ENCODE peak calls at places on chromosomes 4 and X, in five cellular contexts. One of them, this sample, is unnamed.

GRCh38 chr4:5660185-5660584 is 48.2 kb downstream of the EVC2 start:
- DNase-seq in adrenal gland: no peak
- DNase-seq in BJ: no peak
- DNase-seq in CD8-positive, alpha-beta T cell: no peak
- DNase-seq in uterus: no peak
- DNase-seq in this sample: no peak

GRCh38 chr4:109078724-109079123 is 223.7 kb downstream of the COL25A1 start:
- DNase-seq in BJ: peak
- DNase-seq in adrenal gland: no peak
- DNase-seq in CD8-positive, alpha-beta T cell: no peak
- DNase-seq in uterus: no peak
- DNase-seq in this sample: no peak

GRCh38 chr4:16752150-16752549 is 146.3 kb downstream of the LDB2 start:
- DNase-seq in uterus: no peak
- DNase-seq in adrenal gland: no peak
- DNase-seq in BJ: no peak
- DNase-seq in CD8-positive, alpha-beta T cell: no peak
- DNase-seq in this sample: no peak

GRCh38 chr4:4673070-4673469 is 131.2 kb upstream of the STX18 start:
- DNase-seq in uterus: peak
- DNase-seq in CD8-positive, alpha-beta T cell: no peak
- DNase-seq in BJ: no peak
- DNase-seq in adrenal gland: no peak
- DNase-seq in this sample: no peak

GRCh38 chr4:66959207-66959606 is 586.1 kb downstream of the CENPC start:
- DNase-seq in adrenal gland: no peak
- DNase-seq in uterus: no peak
- DNase-seq in CD8-positive, alpha-beta T cell: no peak
- DNase-seq in BJ: no peak
- DNase-seq in this sample: no peak

GRCh38 chrX:49190783-49191032 is 4.5 kb upstream of the PRICKLE3 start:
- DNase-seq in BJ: no peak
- DNase-seq in adrenal gland: no peak
- DNase-seq in CD8-positive, alpha-beta T cell: no peak
- DNase-seq in uterus: no peak
- DNase-seq in this sample: no peak

GRCh38 chr4:103374773-103375172 is 176.6 kb upstream of the CENPE start:
- DNase-seq in BJ: no peak
- DNase-seq in CD8-positive, alpha-beta T cell: no peak
- DNase-seq in uterus: no peak
- DNase-seq in adrenal gland: no peak
- DNase-seq in this sample: no peak

GRCh38 chr4:114364857-114365256 is 233.8 kb upstream of the UGT8 start:
- DNase-seq in adrenal gland: no peak
- DNase-seq in uterus: no peak
- DNase-seq in BJ: peak
- DNase-seq in CD8-positive, alpha-beta T cell: no peak
- DNase-seq in this sample: no peak

GRCh38 chr4:88107406-88108107 is 50.9 kb downstream of the ABCG2 start:
- DNase-seq in CD8-positive, alpha-beta T cell: no peak
- DNase-seq in uterus: no peak
- DNase-seq in adrenal gland: peak
- DNase-seq in BJ: no peak
- DNase-seq in this sample: no peak

GRCh38 chr4:41095973-41096372 is 118.4 kb downstream of the APBB2 start:
- DNase-seq in adrenal gland: no peak
- DNase-seq in BJ: peak
- DNase-seq in uterus: no peak
- DNase-seq in CD8-positive, alpha-beta T cell: no peak
- DNase-seq in this sample: peak

GRCh38 chrX:22594771-22595170 is 322.1 kb downstream of the CBLL2 start:
- DNase-seq in BJ: no peak
- DNase-seq in uterus: no peak
- DNase-seq in CD8-positive, alpha-beta T cell: no peak
- DNase-seq in adrenal gland: no peak
- DNase-seq in this sample: no peak

GRCh38 chr4:187227907-187228699 is 504.4 kb upstream of the FAT1 start:
- DNase-seq in BJ: no peak
- DNase-seq in uterus: no peak
- DNase-seq in CD8-positive, alpha-beta T cell: no peak
- DNase-seq in adrenal gland: no peak
- DNase-seq in this sample: no peak

GRCh38 chr4:148017801-148018200 is 285.9 kb downstream of the ARHGAP10 start:
- DNase-seq in BJ: no peak
- DNase-seq in CD8-positive, alpha-beta T cell: no peak
- DNase-seq in uterus: no peak
- DNase-seq in adrenal gland: no peak
- DNase-seq in this sample: no peak

GRCh38 chrX:135988245-135988644 is 3.0 kb downstream of the SLC9A6 start:
- DNase-seq in uterus: no peak
- DNase-seq in BJ: no peak
- DNase-seq in adrenal gland: no peak
- DNase-seq in CD8-positive, alpha-beta T cell: no peak
- DNase-seq in this sample: no peak

GRCh38 chrX:118720058-118720707 is 7.2 kb upstream of the IL13RA1 start:
- DNase-seq in CD8-positive, alpha-beta T cell: no peak
- DNase-seq in BJ: no peak
- DNase-seq in adrenal gland: no peak
- DNase-seq in uterus: no peak
- DNase-seq in this sample: no peak

GRCh38 chrX:150887906-150888465 is 10.5 kb downstream of the CD99L2 start:
- DNase-seq in uterus: no peak
- DNase-seq in adrenal gland: no peak
- DNase-seq in BJ: no peak
- DNase-seq in CD8-positive, alpha-beta T cell: no peak
- DNase-seq in this sample: no peak

GRCh38 chr4:81142744-81143143 is 72.3 kb downstream of the PRKG2 start:
- DNase-seq in uterus: peak
- DNase-seq in BJ: no peak
- DNase-seq in CD8-positive, alpha-beta T cell: no peak
- DNase-seq in adrenal gland: no peak
- DNase-seq in this sample: no peak

GRCh38 chrX:119672252-119672825 is 20.6 kb downstream of the SEPTIN6 start:
- DNase-seq in BJ: no peak
- DNase-seq in CD8-positive, alpha-beta T cell: no peak
- DNase-seq in uterus: no peak
- DNase-seq in adrenal gland: no peak
- DNase-seq in this sample: no peak

DNA sequence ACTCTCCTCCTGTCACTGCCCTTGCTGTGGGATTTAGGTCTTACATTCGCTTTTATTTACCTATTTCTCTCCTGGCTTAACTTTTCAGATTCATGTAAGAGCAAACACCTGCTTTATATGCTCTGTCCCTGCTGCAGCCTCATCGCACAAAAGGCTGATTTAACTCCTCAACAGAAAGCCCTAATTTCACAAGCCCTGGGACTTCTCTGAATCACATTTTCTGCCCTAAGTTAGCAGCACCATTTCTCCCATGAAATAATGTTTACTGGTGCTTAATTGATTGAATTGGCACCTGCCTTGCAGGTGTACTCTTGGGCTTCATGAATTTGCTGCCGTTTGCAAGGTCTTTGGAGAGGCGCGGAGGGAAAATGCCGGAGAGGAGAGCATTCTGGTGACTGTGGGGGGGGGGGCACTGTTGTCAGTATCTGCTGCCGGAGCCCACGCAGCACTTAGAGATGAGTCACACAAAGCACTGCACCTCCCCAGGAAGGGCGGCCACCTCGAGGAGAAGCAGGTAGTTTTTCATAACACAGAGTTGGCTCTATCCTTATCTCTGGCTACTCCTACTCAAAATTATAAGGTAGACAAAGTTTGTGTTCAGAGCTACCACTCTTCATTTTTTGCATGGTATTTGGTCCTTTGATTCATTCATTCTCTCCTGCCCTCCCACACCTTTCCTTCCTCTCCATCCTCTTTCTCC is 76.4 kb upstream of the SCOC start:
- DNase-seq in CD8-positive, alpha-beta T cell: no peak
- DNase-seq in BJ: no peak
- DNase-seq in uterus: peak
- DNase-seq in adrenal gland: peak
- DNase-seq in this sample: no peak
- H3K4me3 ChIP-seq in CD8-positive, alpha-beta T cell: no peak
- H3K4me3 ChIP-seq in BJ: no peak
- H3K4me3 ChIP-seq in uterus: peak
- H3K4me3 ChIP-seq in adrenal gland: no peak
- H3K4me3 ChIP-seq in this sample: no peak

GRCh38 chrX:19388064-19388679 is 44.4 kb downstream of the PDHA1 start:
- DNase-seq in BJ: no peak
- DNase-seq in adrenal gland: no peak
- DNase-seq in CD8-positive, alpha-beta T cell: no peak
- DNase-seq in uterus: no peak
- DNase-seq in this sample: no peak
- TF ChIP-seq CTCF in BJ: no peak
- TF ChIP-seq CTCF in adrenal gland: no peak
- TF ChIP-seq CTCF in CD8-positive, alpha-beta T cell: no peak
- TF ChIP-seq CTCF in uterus: no peak
- TF ChIP-seq CTCF in this sample: no peak

GRCh38 chr4:30847958-30848357 is 127.8 kb downstream of the PCDH7 start:
- DNase-seq in CD8-positive, alpha-beta T cell: no peak
- DNase-seq in BJ: no peak
- DNase-seq in adrenal gland: no peak
- DNase-seq in uterus: no peak
- DNase-seq in this sample: no peak
- H3K4me3 ChIP-seq in CD8-positive, alpha-beta T cell: no peak
- H3K4me3 ChIP-seq in BJ: no peak
- H3K4me3 ChIP-seq in adrenal gland: no peak
- H3K4me3 ChIP-seq in uterus: no peak
- H3K4me3 ChIP-seq in this sample: no peak

GRCh38 chr4:54840992-54841768 is 183.4 kb downstream of the KIT start:
- DNase-seq in adrenal gland: no peak
- DNase-seq in uterus: no peak
- DNase-seq in BJ: no peak
- DNase-seq in CD8-positive, alpha-beta T cell: no peak
- DNase-seq in this sample: no peak
- TF ChIP-seq CTCF in adrenal gland: no peak
- TF ChIP-seq CTCF in uterus: no peak
- TF ChIP-seq CTCF in BJ: peak
- TF ChIP-seq CTCF in CD8-positive, alpha-beta T cell: no peak
- TF ChIP-seq CTCF in this sample: no peak

GRCh38 chrX:153925387-153925738 is 701 bp downstream of the ARHGAP4 start:
- DNase-seq in uterus: no peak
- DNase-seq in BJ: no peak
- DNase-seq in CD8-positive, alpha-beta T cell: no peak
- DNase-seq in adrenal gland: no peak
- DNase-seq in this sample: no peak
- H3K4me3 ChIP-seq in uterus: no peak
- H3K4me3 ChIP-seq in BJ: no peak
- H3K4me3 ChIP-seq in CD8-positive, alpha-beta T cell: peak
- H3K4me3 ChIP-seq in adrenal gland: no peak
- H3K4me3 ChIP-seq in this sample: peak

This sample was measured in GM12864.